ENCODE peak calls at places on chromosome 22, in four cellular contexts. B is heart right ventricle, S is fibroblast of pulmonary artery, O is sigmoid colon. M is an unnamed sample.

GRCh38 chr22:36386900-36387663 is 685 bp downstream of the MYH9 start:
- DNase-seq in O (peak; percentile 88), S (no peak), B (peak; percentile 78), M (no peak)

GRCh38 chr22:46934172-46934745 is 171.8 kb downstream of the TBC1D22A start:
- DNase-seq in O (no peak), S (no peak), B (no peak), M (no peak)

GRCh38 chr22:36979016-36979415 is 40.2 kb downstream of the TST start:
- DNase-seq in B (no peak), O (no peak), S (no peak), M (no peak)

GRCh38 chr22:32793604-32794003 is 7.9 kb upstream of the TIMP3 start:
- DNase-seq in B (no peak), S (no peak), O (no peak), M (no peak)

GRCh38 chr22:37282385-37282677 is at the start of gene CYTH4:
- DNase-seq in B (peak; percentile 61), S (no peak), O (peak; percentile 80), M (no peak)

GRCh38 chr22:33919591-33920501 is at the start of gene LARGE1:
- DNase-seq in B (peak; percentile 54), S (peak; percentile 31), O (peak; percentile 79), M (peak; percentile 28)

GRCh38 chr22:49551446-49551845 is 276.2 kb downstream of the BRD1 start:
- DNase-seq in O (no peak), S (no peak), B (no peak), M (no peak)

GRCh38 chr22:41197046-41197807 is 7.9 kb upstream of the L3MBTL2 start:
- DNase-seq in S (peak; percentile 47), O (peak; percentile 88), B (peak; percentile 88), M (peak; percentile 27)

GRCh38 chr22:27880778-27881394 is 38.2 kb downstream of the PITPNB start:
- DNase-seq in O (no peak), S (peak; percentile 89), B (no peak), M (peak; percentile 83)

GRCh38 chr22:46029574-46030200 is 52.7 kb upstream of the WNT7B start:
- DNase-seq in B (no peak), O (peak; percentile 54), S (no peak), M (no peak)

GRCh38 chr22:36457688-36458450 is 23.6 kb downstream of the TXN2 start:
- DNase-seq in B (peak; percentile 74), O (peak; percentile 83), S (peak; percentile 32), M (peak; percentile 86)

GRCh38 chr22:25085930-25086901 is 113.4 kb upstream of the CRYBB3 start:
- DNase-seq in O (no peak), S (peak; percentile 45), B (peak; percentile 61), M (no peak)

GRCh38 chr22:25012743-25013142 is 60.2 kb downstream of the KIAA1671 start:
- DNase-seq in S (no peak), B (no peak), O (no peak), M (no peak)

GRCh38 chr22:30375312-30375849 is 11.8 kb downstream of the RNF215 start:
- DNase-seq in O (no peak), B (no peak), S (no peak), M (no peak)

GRCh38 chr22:41092023-41092817 is at the start of gene EP300:
- DNase-seq in B (peak; percentile 84), S (peak; percentile 71), O (peak; percentile 95), M (peak; percentile 82)

GRCh38 chr22:29663230-29663826 is 56.5 kb upstream of the CABP7 start:
- DNase-seq in O (no peak), S (no peak), B (no peak), M (no peak)

GRCh38 chr22:25114369-25115362 is 85.0 kb upstream of the CRYBB3 start:
- DNase-seq in B (no peak), O (no peak), S (no peak), M (no peak)

GRCh38 chr22:25757686-25758085 is 15.7 kb downstream of the MYO18B start:
- DNase-seq in O (no peak), B (no peak), S (no peak), M (no peak)

GRCh38 chr22:31230871-31231621 is 18.9 kb downstream of the LIMK2 start:
- DNase-seq in S (peak; percentile 84), B (no peak), O (no peak), M (peak; percentile 65)

GRCh38 chr22:28009272-28009827 is 90.3 kb upstream of the PITPNB start:
- DNase-seq in B (peak; percentile 75), O (peak; percentile 87), S (peak; percentile 84), M (peak; percentile 86)

GRCh38 chr22:30602049-30602448 is 4.9 kb upstream of the TCN2 start:
- DNase-seq in S (peak; percentile 62), O (no peak), B (no peak), M (peak; percentile 29)

GRCh38 chr22:29606320-29606719 is 2.9 kb downstream of the NF2 start:
- DNase-seq in B (no peak), S (no peak), O (no peak), M (no peak)

GRCh38 chr22:48724899-48725298 is 1102.8 kb downstream of the BRD1 start:
- DNase-seq in S (no peak), O (no peak), B (no peak), M (no peak)

GRCh38 chr22:40487663-40488249 is 117.4 kb downstream of the SGSM3 start:
- DNase-seq in S (peak; percentile 55), O (no peak), B (no peak), M (peak; percentile 45)

GRCh38 chr22:30640839-30641430 is 5.4 kb downstream of the SLC35E4 start:
- DNase-seq in S (no peak), B (no peak), O (no peak), M (no peak)

GRCh38 chr22:43148581-43148980 is 2.8 kb upstream of the TSPO start:
- DNase-seq in S (no peak), B (no peak), O (no peak), M (no peak)
- H3K4me3 ChIP-seq in S (no peak overlapping the region), B (no peak overlapping the region), O (no peak overlapping the region), M (no peak overlapping the region)

GRCh38 chr22:50626314-50626855 is 1.6 kb downstream of the ARSA start:
- DNase-seq in O (peak; percentile 59), S (no peak), B (no peak), M (no peak)

GRCh38 chr22:50625568-50626313 is 2.2 kb downstream of the ARSA start:
- DNase-seq in O (peak; percentile 64), S (no peak), B (peak; percentile 38), M (no peak)

GRCh38 chr22:50627452-50627913 is 469 bp downstream of the ARSA start:
- DNase-seq in S (no peak), O (peak; percentile 70), B (peak; percentile 40), M (no peak)

GRCh38 chr22:50627914-50628542 is at the start of gene ARSA:
- DNase-seq in O (peak; percentile 92), B (peak; percentile 86), S (peak; percentile 83), M (peak; percentile 81)

GRCh38 chr22:50626856-50627451 is 998 bp downstream of the ARSA start:
- DNase-seq in B (no peak), O (peak; percentile 70), S (no peak), M (no peak)
- H3K4me3 ChIP-seq in B (peak overlapping the region; percentile 62), O (peak overlapping the region; percentile 57), S (peak overlapping the region; percentile 89), M (peak overlapping the region; percentile 89)

DNA sequence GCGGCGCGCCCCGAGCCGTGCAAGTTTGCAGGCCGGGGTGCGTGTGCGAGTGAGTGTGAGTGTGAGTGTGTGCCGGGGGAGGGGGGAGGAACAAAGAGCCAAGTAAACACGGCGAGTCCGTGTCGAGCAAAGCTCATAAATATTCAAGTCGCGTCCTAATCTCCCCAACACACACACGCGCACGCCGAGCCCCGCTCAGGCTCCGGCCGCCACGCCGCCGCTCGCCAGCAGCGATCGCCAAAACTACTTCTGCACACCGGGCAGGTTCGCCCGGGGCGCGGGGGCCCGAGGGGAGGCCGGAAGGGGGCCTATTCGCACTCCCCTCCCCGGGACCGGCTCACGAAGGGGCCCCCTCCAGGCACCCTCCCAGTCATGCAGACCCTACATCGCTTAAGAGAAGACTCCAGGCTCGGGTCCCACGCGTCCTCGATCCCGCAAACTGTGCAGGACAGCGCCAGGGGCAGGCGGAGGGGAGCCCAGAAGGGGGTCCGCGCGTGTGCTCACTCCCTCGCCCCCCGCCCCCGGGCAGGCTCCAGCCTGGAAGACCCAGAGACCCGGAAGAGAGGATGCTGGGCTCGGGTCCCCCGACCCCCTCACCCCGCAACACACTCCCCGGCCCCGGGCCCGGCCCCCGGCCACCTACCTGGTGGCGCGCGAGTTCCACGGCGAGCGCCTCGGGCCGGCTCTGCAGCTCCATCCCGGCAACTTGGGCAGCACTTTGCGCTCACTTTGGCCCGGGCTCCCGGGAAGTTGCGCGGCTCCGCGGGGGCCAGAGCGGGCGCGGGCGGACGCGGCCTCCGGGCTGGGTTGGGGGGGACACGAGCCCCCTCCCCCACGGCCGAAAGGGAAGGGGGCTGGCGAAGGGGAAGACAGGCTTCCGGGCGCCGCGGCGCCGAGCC is 703 bp downstream of the PHF21B start:
- DNase-seq in O (no peak), B (no peak), S (no peak), M (no peak)
- H3K4me3 ChIP-seq in O (peak overlapping the region; percentile 41), B (peak overlapping the region; percentile 68), S (no peak overlapping the region), M (no peak overlapping the region)

GRCh38 chr22:20822240-20822639 is 36.4 kb downstream of the PI4KA start:
- DNase-seq in B (no peak), O (no peak), S (no peak), M (no peak)
- H3K4me3 ChIP-seq in B (no peak overlapping the region), O (no peak overlapping the region), S (no peak overlapping the region), M (no peak overlapping the region)

DNA sequence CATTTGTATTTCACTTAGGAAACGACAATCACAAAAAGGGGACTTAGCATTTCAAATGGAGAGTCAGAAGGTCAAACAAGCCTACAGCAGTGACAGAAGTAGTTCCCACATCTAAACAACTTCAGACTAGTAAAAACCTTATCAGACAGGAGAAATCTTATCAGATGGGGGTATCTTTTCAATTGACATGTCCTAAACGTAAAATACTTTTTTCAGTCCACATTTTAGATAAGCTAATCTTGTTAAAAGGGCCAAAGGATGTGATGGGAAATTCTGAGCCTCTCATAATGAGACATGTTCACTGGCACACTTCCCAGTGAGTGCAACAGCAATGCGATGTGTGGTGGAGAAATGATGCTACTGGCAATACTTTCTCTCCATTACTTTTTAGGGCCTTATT is 2.4 kb downstream of the MAPK1 start:
- DNase-seq in B (no peak), S (peak; percentile 83), O (peak; percentile 75), M (peak; percentile 85)
- H3K4me3 ChIP-seq in B (no peak overlapping the region), S (peak overlapping the region; percentile 95), O (no peak overlapping the region), M (peak overlapping the region; percentile 8)

DNA sequence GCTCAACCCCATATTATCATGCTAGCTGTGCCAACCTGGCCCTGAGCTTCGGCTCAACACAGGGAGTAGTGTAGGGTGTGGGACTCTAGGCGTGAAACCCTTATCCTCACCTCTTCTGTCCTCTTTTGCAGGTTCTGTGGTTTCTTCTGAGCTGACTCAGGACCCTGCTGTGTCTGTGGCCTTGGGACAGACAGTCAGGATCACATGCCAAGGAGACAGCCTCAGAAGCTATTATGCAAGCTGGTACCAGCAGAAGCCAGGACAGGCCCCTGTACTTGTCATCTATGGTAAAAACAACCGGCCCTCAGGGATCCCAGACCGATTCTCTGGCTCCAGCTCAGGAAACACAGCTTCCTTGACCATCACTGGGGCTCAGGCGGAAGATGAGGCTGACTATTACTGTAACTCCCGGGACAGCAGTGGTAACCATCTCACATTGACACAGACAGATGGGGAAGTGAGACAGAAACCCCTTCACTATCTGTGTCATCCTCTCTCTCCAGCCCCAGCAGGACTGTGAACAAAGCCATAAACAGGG is 76.4 kb downstream of the GGTLC2 start:
- DNase-seq in O (no peak), B (no peak), S (peak; percentile 42), M (peak; percentile 4)
- H3K4me3 ChIP-seq in O (no peak overlapping the region), B (no peak overlapping the region), S (no peak overlapping the region), M (no peak overlapping the region)

GRCh38 chr22:23763579-23764331 is 965 bp downstream of the C22orf15 start:
- DNase-seq in O (no peak), S (no peak), B (peak; percentile 59), M (no peak)
- H3K4me3 ChIP-seq in O (peak overlapping the region; percentile 3), S (no peak overlapping the region), B (no peak overlapping the region), M (peak overlapping the region; percentile 24)